ENCODE peak calls at places on chromosomes 2 and 18, in four cellular contexts. N is K562, Q is HepG2, V is GM12878. H is an unnamed sample.

GRCh38 chr18:79396431-79397287 is 929 bp downstream of the NFATC1 start:
- DNase-seq in N (no peak), Q (no peak), V (no peak), H (peak)

GRCh38 chr2:206176128-206176527 is 16.4 kb downstream of the EEF1B2 start:
- DNase-seq in N (no peak), Q (no peak), V (no peak), H (no peak)

GRCh38 chr2:108944601-108945241 is 44.3 kb downstream of the EDAR start:
- DNase-seq in N (peak), Q (peak), V (no peak), H (peak)

GRCh38 chr2:233756429-233757081 is 3.5 kb upstream of the UGT1A1 start:
- DNase-seq in N (no peak), Q (peak), V (no peak), H (no peak)

GRCh38 chr2:232353660-232354059 is 24.9 kb upstream of the ALPP start:
- DNase-seq in N (no peak), Q (no peak), V (no peak), H (no peak)

GRCh38 chr2:129905664-129906081 is 73.8 kb upstream of the RAB6C start:
- DNase-seq in N (no peak), Q (no peak), V (no peak), H (no peak)

GRCh38 chr2:141941224-141941714 is 189.5 kb downstream of the LRP1B start:
- DNase-seq in N (no peak), Q (no peak), V (no peak), H (no peak)

GRCh38 chr18:12317664-12318333 is 9.8 kb downstream of the TUBB6 start:
- DNase-seq in N (no peak), Q (no peak), V (no peak), H (no peak)

GRCh38 chr2:225090746-225091145 is 48.5 kb upstream of the DOCK10 start:
- DNase-seq in N (no peak), Q (no peak), V (no peak), H (no peak)

GRCh38 chr2:111157798-111158197 is 37.1 kb downstream of the BCL2L11 start:
- DNase-seq in N (no peak), Q (no peak), V (peak), H (no peak)

GRCh38 chr2:20523053-20523452 is 76.2 kb downstream of the RHOB start:
- DNase-seq in N (no peak), Q (no peak), V (no peak), H (no peak)

GRCh38 chr2:233399306-233400225 is 45.3 kb downstream of the DGKD start:
- DNase-seq in N (no peak), Q (no peak), V (no peak), H (peak)

GRCh38 chr2:36912692-36913091 is 53.6 kb downstream of the STRN start:
- DNase-seq in N (no peak), Q (no peak), V (no peak), H (no peak)

GRCh38 chr2:238523158-238524110 is 96.7 kb downstream of the ASB1 start:
- DNase-seq in N (no peak), Q (peak), V (no peak), H (peak)

GRCh38 chr2:38462121-38462634 is 85.1 kb upstream of the ATL2 start:
- DNase-seq in N (peak), Q (no peak), V (no peak), H (no peak)

GRCh38 chr2:122341007-122341406 is 585.6 kb downstream of the TSN start:
- DNase-seq in N (no peak), Q (no peak), V (peak), H (no peak)

GRCh38 chr2:52390651-52391050 is 1358.7 kb upstream of the NRXN1 start:
- DNase-seq in N (no peak), Q (no peak), V (no peak), H (no peak)

GRCh38 chr18:45686892-45687611 is 36.9 kb upstream of the SLC14A1 start:
- DNase-seq in N (no peak), Q (no peak), V (no peak), H (no peak)

GRCh38 chr18:23302852-23303527 is 150.1 kb upstream of the RIOK3 start:
- DNase-seq in N (no peak), Q (no peak), V (no peak), H (no peak)

GRCh38 chr2:120765911-120766757 is 30.5 kb downstream of the GLI2 start:
- DNase-seq in N (no peak), Q (no peak), V (no peak), H (peak)

GRCh38 chr2:177353084-177353483 is 39.5 kb upstream of the AGPS start:
- DNase-seq in N (no peak), Q (no peak), V (no peak), H (no peak)

GRCh38 chr18:392926-393325 is 107.6 kb downstream of the COLEC12 start:
- DNase-seq in N (no peak), Q (no peak), V (no peak), H (no peak)

GRCh38 chr18:45250479-45250878 is 364.8 kb upstream of the SLC14A2 start:
- DNase-seq in N (no peak), Q (no peak), V (no peak), H (no peak)

GRCh38 chr2:136362676-136363390 is 244.9 kb upstream of the CXCR4 start:
- DNase-seq in N (no peak), Q (no peak), V (no peak), H (no peak)

GRCh38 chr2:1662606-1663180 is 81.6 kb downstream of the PXDN start:
- DNase-seq in N (no peak), Q (no peak), V (no peak), H (no peak)

GRCh38 chr18:44507729-44508325 is 172.9 kb upstream of the SETBP1 start:
- DNase-seq in N (no peak), Q (no peak), V (peak), H (no peak)

GRCh38 chr2:115414461-115414860 is 972.0 kb downstream of the DPP10 start:
- DNase-seq in N (no peak), Q (no peak), V (no peak), H (no peak)

GRCh38 chr18:36012891-36013290 is 40.4 kb downstream of the RMP24 start:
- DNase-seq in N (no peak), Q (no peak), V (no peak), H (no peak)

GRCh38 chr2:21245565-21245964 is 121.8 kb downstream of the TDRD15 start:
- DNase-seq in N (peak), Q (no peak), V (no peak), H (no peak)

DNA sequence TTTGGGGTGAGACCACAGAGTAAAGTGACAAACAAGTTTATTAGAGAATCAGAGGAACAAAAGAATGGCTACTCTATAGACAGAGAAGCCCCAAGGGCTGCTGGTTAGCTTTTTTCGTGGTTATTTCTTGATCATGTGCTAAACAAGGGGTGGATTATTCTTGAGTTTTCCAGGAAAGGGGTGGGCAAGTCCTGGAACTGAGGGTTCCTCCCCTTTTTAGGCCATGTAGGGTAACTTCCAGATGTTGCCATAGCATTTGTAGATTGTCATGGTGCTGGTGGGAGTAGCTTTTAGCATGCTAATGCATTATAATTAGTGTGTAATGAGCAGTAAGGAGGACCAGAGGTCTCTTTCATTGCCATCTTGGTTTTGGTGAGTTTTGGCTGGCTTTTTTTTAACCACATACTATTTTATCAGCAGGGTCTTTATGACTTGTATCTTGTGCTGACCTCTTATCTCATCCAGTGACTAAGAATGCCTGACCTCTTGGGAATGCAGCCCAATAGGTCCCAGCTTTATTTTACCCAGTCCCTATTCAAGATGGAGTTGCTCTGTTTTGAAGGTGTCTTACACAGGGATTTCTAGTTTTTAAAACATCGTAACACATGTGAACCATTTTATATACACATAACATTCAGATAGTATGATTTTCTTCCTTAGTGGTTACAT is 77.8 kb downstream of the MYO1B start:
- DNase-seq in N (no peak), Q (no peak), V (no peak), H (no peak)
- TF ChIP-seq ESRRA in N (no peak), Q (no peak), V (no peak), H (no peak)

DNA sequence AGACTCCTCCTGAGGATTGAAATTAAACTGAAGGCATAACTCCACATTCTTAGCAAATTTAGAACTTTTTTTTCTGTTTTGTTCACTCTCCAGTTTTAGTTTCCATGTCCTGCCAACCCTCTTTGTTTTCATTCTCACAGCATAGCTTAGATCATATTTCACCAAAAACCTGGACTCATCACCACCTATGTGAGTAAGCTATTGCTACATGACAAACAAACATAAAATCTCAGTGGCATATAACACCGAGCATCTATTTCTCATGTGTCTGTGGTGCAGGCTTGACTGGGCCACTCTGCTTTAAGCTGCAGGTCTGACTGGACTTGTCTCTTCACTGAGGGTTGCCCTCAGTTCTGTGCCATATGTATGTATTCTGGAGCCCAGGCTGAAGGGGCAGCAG is 385.2 kb downstream of the ARHGAP15 start:
- DNase-seq in N (no peak), Q (no peak), V (no peak), H (no peak)
- TF ChIP-seq CREB1 in N (no peak), Q (no peak), V (no peak), H (no peak)

GRCh38 chr2:15957881-15958713 is 17.7 kb downstream of the MYCN start:
- DNase-seq in N (no peak), Q (no peak), V (no peak), H (no peak)
- TF ChIP-seq ESRRA in N (no peak), Q (no peak), V (no peak), H (no peak)

DNA sequence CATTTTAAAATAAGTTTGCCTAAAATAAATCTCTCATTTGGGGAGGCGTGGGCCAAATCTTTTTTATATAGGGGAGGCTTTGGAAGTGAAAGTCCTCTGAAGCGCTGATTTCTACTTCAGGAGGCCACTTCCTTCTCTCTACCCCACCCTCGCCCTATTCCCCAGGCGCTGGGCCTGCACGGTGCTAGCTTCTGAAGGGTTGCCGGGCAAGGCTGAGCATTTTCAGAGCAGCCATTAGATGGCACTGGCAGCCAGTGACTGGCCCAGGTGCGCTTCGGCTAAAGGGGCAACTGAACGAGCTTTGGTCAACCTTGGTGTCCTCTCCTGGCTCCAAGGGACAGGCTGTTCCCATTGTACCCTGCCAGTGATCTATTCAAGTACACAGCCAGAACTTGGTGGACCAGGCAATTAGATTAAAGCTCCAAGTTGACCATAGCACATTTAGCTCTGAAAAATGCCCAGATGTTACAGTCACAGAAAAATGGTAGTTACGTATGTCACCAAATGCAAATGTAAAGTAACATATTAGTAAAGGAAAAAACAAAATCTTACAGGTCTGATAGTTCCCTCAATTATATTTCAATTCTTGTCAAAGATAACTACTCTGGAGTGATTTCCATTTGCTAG is 2.3 kb downstream of the POMC start:
- DNase-seq in N (no peak), Q (peak), V (peak), H (peak)
- TF ChIP-seq CREB1 in N (no peak), Q (no peak), V (no peak), H (no peak)

GRCh38 chr2:199707584-199708185 is 143.3 kb downstream of the FTCDNL1 start:
- DNase-seq in N (no peak), Q (no peak), V (no peak), H (no peak)

GRCh38 chr2:199705538-199705937 is 145.5 kb downstream of the FTCDNL1 start:
- DNase-seq in N (no peak), Q (no peak), V (no peak), H (no peak)

GRCh38 chr2:199704358-199705238 is 146.4 kb downstream of the FTCDNL1 start:
- DNase-seq in N (peak), Q (peak), V (no peak), H (peak)

GRCh38 chr2:199713746-199714145 is 137.2 kb downstream of the FTCDNL1 start:
- DNase-seq in N (no peak), Q (no peak), V (no peak), H (no peak)

DNA sequence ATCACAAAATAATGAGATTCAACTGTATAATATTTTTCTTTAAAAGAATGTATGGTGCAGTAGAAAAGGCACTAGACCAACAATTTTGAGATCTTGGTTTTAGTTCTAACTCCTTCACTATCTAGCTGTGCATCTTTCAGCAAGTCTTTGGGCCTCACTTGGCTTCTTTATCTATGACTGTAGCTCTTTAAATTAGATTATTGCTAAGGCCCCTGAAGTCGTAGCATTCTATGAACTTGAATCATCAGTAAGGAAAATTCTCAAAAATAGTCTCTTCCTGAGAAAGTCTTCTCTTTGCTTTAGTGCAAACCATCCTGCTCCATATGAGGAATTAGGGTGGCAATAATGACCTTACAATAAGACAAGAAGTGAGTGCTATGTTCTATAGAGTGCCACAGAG is 140.4 kb downstream of the FTCDNL1 start:
- DNase-seq in N (no peak), Q (no peak), V (no peak), H (no peak)
- TF ChIP-seq ESRRA in N (no peak), Q (no peak), V (no peak), H (no peak)

DNA sequence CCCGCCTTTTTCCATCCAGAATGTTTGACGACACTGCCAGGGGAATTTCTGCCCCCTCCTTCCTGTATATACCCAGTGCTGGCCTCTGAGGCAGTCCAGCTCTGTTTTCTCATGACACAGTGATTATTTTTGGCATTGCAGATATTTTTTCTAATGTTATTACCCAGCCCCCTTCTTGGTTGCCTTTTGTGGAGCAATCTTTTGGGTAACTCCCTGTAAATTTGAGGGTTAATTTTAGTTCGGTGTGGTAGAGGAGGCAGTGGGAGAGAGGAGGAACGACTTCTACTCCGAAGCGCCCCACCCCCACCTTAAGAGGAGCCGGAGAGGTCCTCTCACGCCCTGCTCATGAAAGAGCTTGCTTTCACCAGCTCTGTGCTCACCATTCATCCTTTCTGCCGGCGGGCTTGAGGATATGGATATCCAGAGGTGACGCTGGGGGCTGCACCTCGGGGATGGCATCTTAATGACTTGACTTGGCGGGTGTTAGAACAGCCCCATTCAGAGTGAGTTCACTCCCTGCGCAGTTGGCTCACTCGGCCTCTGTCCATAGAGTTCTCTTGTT is 38.3 kb downstream of the EPAS1 start:
- DNase-seq in N (no peak), Q (no peak), V (no peak), H (peak)
- TF ChIP-seq CREB1 in N (no peak), Q (no peak), V (no peak), H (no peak)

DNA sequence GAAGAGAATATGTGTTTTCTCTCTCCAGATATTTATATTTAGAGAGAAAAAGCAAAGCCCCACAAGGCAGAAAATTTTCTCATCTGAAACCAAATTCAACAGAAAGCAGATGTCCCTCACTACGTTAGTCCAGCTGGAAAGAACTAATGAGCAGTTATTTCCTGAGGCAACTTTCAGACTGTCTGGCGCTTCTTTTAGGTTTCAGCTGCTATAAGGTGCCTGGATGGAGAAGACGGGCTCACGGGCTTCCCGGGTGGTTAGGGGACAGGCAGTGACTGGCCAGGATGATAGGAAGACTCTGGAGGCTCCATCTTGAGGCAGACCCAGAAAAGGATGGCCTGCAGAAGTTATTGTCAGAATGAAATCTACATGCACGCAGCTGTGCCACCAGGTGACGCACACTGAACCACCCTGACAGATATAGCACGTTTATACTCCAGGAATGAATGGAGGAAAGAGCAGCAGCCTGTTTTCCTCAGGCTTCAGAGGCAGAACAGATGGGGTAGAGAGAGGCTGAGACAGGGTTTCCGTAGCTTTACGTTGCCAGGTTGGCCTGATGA is 50.7 kb downstream of the MRPL35 start:
- DNase-seq in N (peak), Q (peak), V (peak), H (no peak)
- TF ChIP-seq ESRRA in N (no peak), Q (no peak), V (no peak), H (no peak)

DNA sequence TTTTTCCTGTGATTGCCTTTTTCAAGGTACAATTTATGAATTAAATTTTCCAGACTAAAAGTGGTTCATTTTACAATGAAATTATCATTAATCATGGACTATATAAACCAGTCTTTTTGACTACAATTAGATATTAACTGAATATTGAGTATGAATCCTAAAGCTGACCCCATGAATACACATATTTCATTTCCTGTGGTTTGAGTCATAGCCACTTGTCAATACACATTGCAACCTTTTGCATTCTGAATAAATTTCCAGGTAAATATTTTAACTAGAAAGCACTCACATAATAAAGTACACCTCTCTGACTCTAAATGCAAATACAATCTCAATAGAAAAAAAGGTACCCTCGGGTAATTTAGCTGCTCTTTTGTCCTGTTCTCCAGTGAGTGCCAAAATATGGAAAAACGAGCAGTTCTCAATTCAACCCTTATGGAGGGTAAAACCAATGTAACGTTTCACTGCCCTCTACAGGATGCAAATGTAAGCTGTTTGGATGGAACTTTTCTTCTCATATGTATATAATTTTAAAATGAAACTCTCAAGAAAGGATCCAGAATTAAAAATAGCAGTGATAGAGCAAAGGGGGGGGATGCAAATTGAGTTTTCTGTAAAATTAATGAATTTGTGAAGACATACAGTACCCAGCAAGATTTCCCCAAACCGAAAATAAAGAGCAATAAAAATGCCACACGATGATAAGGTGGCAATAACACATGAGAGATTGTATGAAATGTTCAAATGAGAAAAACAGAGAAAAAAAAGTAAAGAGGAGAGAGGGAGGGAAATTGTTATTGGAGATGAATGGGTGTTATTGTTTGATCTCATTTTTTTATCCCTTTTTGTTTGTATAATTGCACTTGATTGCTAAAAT is 1795.7 kb upstream of the PIK3C3 start:
- DNase-seq in N (no peak), Q (peak), V (peak), H (no peak)
- TF ChIP-seq CREB1 in N (no peak), Q (no peak), V (no peak), H (no peak)